ENCODE peak calls at places on chromosomes 4 and X, in six cellular contexts. T, X, A, V, G and B are unnamed samples.

GRCh38 chrX:118521435-118521834 is 25.8 kb downstream of the DOCK11 start:
- DNase-seq in T (no peak), X (peak), A (no peak), V (peak), G (no peak), B (no peak)

GRCh38 chrX:123263246-123263757 is 79.2 kb downstream of the GRIA3 start:
- DNase-seq in T (no peak), X (no peak), A (no peak), V (no peak), G (no peak), B (no peak)

GRCh38 chr4:145496292-145496691 is 14.6 kb downstream of the SMAD1 start:
- DNase-seq in T (no peak), X (no peak), A (no peak), V (no peak), G (no peak), B (no peak)

GRCh38 chr4:183688216-183688615 is 29.1 kb downstream of the TRAPPC11 start:
- DNase-seq in T (no peak), X (no peak), A (no peak), V (no peak), G (no peak), B (no peak)

GRCh38 chr4:77073981-77074865 is 1.6 kb downstream of the CCNI start:
- DNase-seq in T (no peak), X (no peak), A (no peak), V (no peak), G (no peak), B (no peak)

GRCh38 chr4:140271553-140271952 is 101.9 kb upstream of the SCOC start:
- DNase-seq in T (no peak), X (no peak), A (no peak), V (no peak), G (no peak), B (no peak)

GRCh38 chr4:8035371-8035780 is 95.7 kb upstream of the AFAP1 start:
- DNase-seq in T (peak), X (peak), A (no peak), V (no peak), G (no peak), B (no peak)

GRCh38 chr4:152591361-152591760 is 55.5 kb upstream of the FBXW7 start:
- DNase-seq in T (peak), X (peak), A (no peak), V (peak), G (no peak), B (peak)